ENCODE peak calls at places on chromosomes 3 and 15, in ten cellular contexts. I, Z, H, O, V, E, M, C, G and Q are unnamed samples.
A peak's percentile ranks its signal among the peaks of the same experiment; 100 is the strongest.

GRCh38 chr3:63228677-63229076 is 49.4 kb upstream of the SYNPR start:
- DNase-seq in I (no peak), O (peak; percentile 43), E (no peak), C (peak; percentile 38), V (no peak), M (peak; percentile 61), Z (peak; percentile 59), H (peak; percentile 13), G (peak; percentile 17), Q (no peak)

GRCh38 chr3:52529376-52530333 is 4.0 kb downstream of the NT5DC2 start:
- DNase-seq in V (no peak), M (no peak), H (peak; percentile 53), Z (no peak), G (no peak), I (no peak), C (peak; percentile 3), O (no peak), E (peak; percentile 13), Q (no peak)

GRCh38 chr3:15409239-15409638 is 18.1 kb downstream of the METTL6 start:
- DNase-seq in I (no peak), O (no peak), G (no peak), C (no peak), Z (peak; percentile 8), H (no peak), V (no peak), M (no peak), E (no peak), Q (no peak)

GRCh38 chr15:83940136-83940535 is 286.2 kb downstream of the ADAMTSL3 start:
- DNase-seq in C (no peak), V (no peak), I (no peak), E (no peak), H (no peak), O (no peak), M (no peak), G (no peak), Z (no peak), Q (no peak)

GRCh38 chr3:63940389-63940757 is 28.2 kb upstream of the SCAANT1 start:
- DNase-seq in H (no peak), M (no peak), Z (peak; percentile 58), O (no peak), C (no peak), V (no peak), E (no peak), I (no peak), G (no peak), Q (peak; percentile 61)

GRCh38 chr3:13461169-13462124 is 18.7 kb upstream of the HDAC11 start:
- DNase-seq in I (peak; percentile 33), M (peak; percentile 83), Z (peak; percentile 83), E (no peak), O (peak; percentile 83), C (peak; percentile 94), H (peak; percentile 61), G (no peak), V (peak; percentile 63), Q (peak; percentile 93)

GRCh38 chr3:129756871-129757270 is 136.6 kb downstream of the TMCC1 start:
- DNase-seq in E (peak; percentile 62), H (peak; percentile 43), V (no peak), Z (no peak), G (peak; percentile 63), M (no peak), O (no peak), C (no peak), I (no peak), Q (no peak)

GRCh38 chr3:120983321-120983665 is 75.3 kb downstream of the STXBP5L start:
- DNase-seq in O (no peak), H (no peak), I (no peak), C (no peak), Z (no peak), E (no peak), V (no peak), M (no peak), G (no peak), Q (no peak)

GRCh38 chr3:81476652-81477051 is 284.8 kb downstream of the GBE1 start:
- DNase-seq in I (no peak), H (no peak), C (no peak), O (no peak), Z (no peak), V (no peak), E (no peak), G (no peak), M (no peak), Q (no peak)

GRCh38 chr15:76206325-76206976 is 104.8 kb downstream of the ETFA start:
- DNase-seq in H (peak; percentile 71), V (peak; percentile 88), M (peak; percentile 54), C (no peak), G (no peak), I (no peak), O (no peak), E (peak; percentile 39), Z (no peak), Q (peak; percentile 18)

GRCh38 chr15:85312925-85313324 is 67.5 kb upstream of the AKAP13 start:
- DNase-seq in E (no peak), C (no peak), I (no peak), M (no peak), O (no peak), Z (peak; percentile 39), G (no peak), H (no peak), V (no peak), Q (no peak)

GRCh38 chr3:125161607-125162219 is 50.8 kb downstream of the SLC12A8 start:
- DNase-seq in M (no peak), C (no peak), V (no peak), O (no peak), H (no peak), G (no peak), I (no peak), E (no peak), Z (no peak), Q (no peak)

GRCh38 chr3:72102057-72102711 is 317.2 kb upstream of the PROK2 start:
- DNase-seq in V (no peak), E (no peak), I (no peak), G (no peak), M (no peak), C (no peak), O (no peak), H (no peak), Z (no peak), Q (no peak)

GRCh38 chr3:23874359-23875120 is 42.2 kb downstream of the NKIRAS1 start:
- DNase-seq in H (no peak), E (peak; percentile 50), O (no peak), C (no peak), G (no peak), V (no peak), Z (peak; percentile 44), M (no peak), I (no peak), Q (no peak)

GRCh38 chr3:20912406-20912805 is 726.4 kb upstream of the SGO1 start:
- DNase-seq in E (no peak), H (no peak), O (no peak), C (no peak), M (no peak), V (no peak), G (peak; percentile 8), I (no peak), Z (no peak), Q (no peak)

GRCh38 chr15:20376872-20377271 is 164.7 kb downstream of the GOLGA6L6 start:
- DNase-seq in O (no peak), C (no peak), I (no peak), G (no peak), E (no peak), M (no peak), H (no peak), V (no peak), Z (no peak), Q (no peak)

GRCh38 chr3:138827222-138827621 is 7.5 kb downstream of the PIK3CB start:
- DNase-seq in H (no peak), M (no peak), C (no peak), O (no peak), I (no peak), E (no peak), Z (no peak), G (no peak), V (no peak), Q (no peak)

GRCh38 chr15:70509282-70510272 is 253.8 kb downstream of the UACA start:
- DNase-seq in C (no peak), I (no peak), Z (no peak), V (no peak), H (no peak), M (no peak), G (no peak), O (no peak), E (no peak), Q (no peak)

GRCh38 chr3:13016083-13016725 is 57.0 kb downstream of the IQSEC1 start:
- DNase-seq in C (no peak), Z (no peak), O (no peak), V (peak; percentile 92), G (no peak), M (no peak), I (no peak), H (no peak), E (no peak), Q (peak; percentile 71)

GRCh38 chr15:79136434-79137046 is 46.0 kb upstream of the RASGRF1 start:
- DNase-seq in O (no peak), I (no peak), H (no peak), V (no peak), G (no peak), M (no peak), Z (no peak), E (no peak), C (no peak), Q (no peak)

GRCh38 chr15:45456212-45457106 is 66.1 kb downstream of the SLC30A4 start:
- DNase-seq in M (peak; percentile 79), E (peak; percentile 98), Z (peak; percentile 100), V (no peak), O (peak; percentile 14), I (no peak), C (no peak), G (peak; percentile 99), H (peak; percentile 81), Q (peak; percentile 17)

GRCh38 chr3:100209948-100210776 is 50.6 kb upstream of the TBC1D23 start:
- DNase-seq in Z (peak; percentile 13), E (no peak), O (no peak), H (no peak), C (no peak), V (peak; percentile 58), G (no peak), I (no peak), M (no peak), Q (no peak)

GRCh38 chr3:143672396-143673165 is 175.7 kb downstream of the SLC9A9 start:
- DNase-seq in Z (no peak), V (no peak), I (no peak), E (no peak), H (no peak), G (no peak), O (no peak), M (no peak), C (no peak), Q (no peak)

GRCh38 chr3:22819209-22819608 is 383.9 kb upstream of the UBE2E2 start:
- DNase-seq in O (no peak), H (no peak), V (no peak), M (no peak), E (no peak), I (no peak), G (no peak), C (no peak), Z (no peak), Q (no peak)

GRCh38 chr15:25439456-25439836 is 622 bp upstream of the UBE3A start:
- DNase-seq in M (no peak), E (no peak), H (no peak), I (no peak), C (no peak), O (no peak), V (no peak), G (no peak), Z (peak; percentile 47), Q (peak; percentile 63)

GRCh38 chr3:42052867-42053351 is 38.2 kb upstream of the TRAK1 start:
- DNase-seq in G (no peak), C (no peak), V (peak; percentile 17), O (no peak), Z (no peak), H (no peak), I (no peak), E (no peak), M (no peak), Q (no peak)

GRCh38 chr15:101254157-101255065 is 2.6 kb upstream of the CHSY1 start:
- DNase-seq in V (no peak), E (no peak), I (no peak), C (no peak), O (no peak), M (no peak), H (no peak), G (no peak), Z (no peak), Q (no peak)

GRCh38 chr3:9912294-9912935 is 4.5 kb upstream of the IL17RC start:
- DNase-seq in O (no peak), Z (peak; percentile 79), H (no peak), E (no peak), M (no peak), G (peak; percentile 15), V (no peak), I (no peak), C (no peak), Q (peak; percentile 82)